ENCODE peak calls at places on chromosomes 4 and X, in ten cellular contexts. R is WERI-Rb-1; Z is H7; A is MM.1S; Q is hepatocyte; O is thoracic aorta; M is SJSA1; U is thyroid gland; J is cardiac muscle cell; K is CD8-positive, alpha-beta memory T cell. E is an unnamed sample. For H3K27me3, the result is how much of the 10 kb centered on the place peaks cover.

GRCh38 chr4:158172558-158173258 is at the start of gene GASK1B:
- DNase-seq in R (peak), Z (peak), A (peak), Q (peak), O (no peak), M (peak), U (peak), J (peak), K (no peak), E (peak)

GRCh38 chr4:124948976-124949597 is 236.6 kb upstream of the ANKRD50 start:
- DNase-seq in R (no peak), Z (no peak), A (peak), Q (no peak), O (no peak), M (peak), U (no peak), J (peak), K (no peak), E (no peak)

GRCh38 chr4:159368320-159368719 is 265.4 kb downstream of the RAPGEF2 start:
- DNase-seq in R (no peak), Z (no peak), A (no peak), Q (no peak), O (no peak), M (no peak), U (no peak), J (no peak), K (no peak), E (no peak)

GRCh38 chrX:40411350-40412111 is 169.2 kb upstream of the ATP6AP2 start:
- DNase-seq in R (no peak), Z (peak), A (no peak), Q (no peak), O (no peak), M (no peak), U (no peak), J (peak), K (no peak), E (no peak)

GRCh38 chr4:16545656-16546055 is 319.4 kb upstream of the TAPT1 start:
- DNase-seq in R (no peak), Z (no peak), A (no peak), Q (no peak), O (no peak), M (no peak), U (no peak), J (no peak), K (no peak), E (no peak)

GRCh38 chr4:24853142-24853541 is 57.8 kb downstream of the SOD3 start:
- DNase-seq in R (no peak), Z (no peak), A (no peak), Q (no peak), O (no peak), M (peak), U (no peak), J (peak), K (no peak), E (no peak)

GRCh38 chrX:139823806-139824205 is 109.0 kb downstream of the ATP11C start:
- DNase-seq in R (no peak), Z (no peak), A (no peak), Q (no peak), O (no peak), M (peak), U (no peak), J (peak), K (no peak), E (no peak)

GRCh38 chr4:26858947-26859401 is 1.7 kb upstream of the STIM2 start:
- DNase-seq in R (no peak), Z (no peak), A (no peak), Q (no peak), O (no peak), M (no peak), U (no peak), J (no peak), K (no peak), E (no peak)

GRCh38 chrX:39771089-39771488 is 326.7 kb downstream of the BCOR start:
- DNase-seq in R (no peak), Z (no peak), A (no peak), Q (no peak), O (no peak), M (no peak), U (no peak), J (no peak), K (no peak), E (no peak)

GRCh38 chrX:138519296-138519695 is 192.2 kb downstream of the FGF13 start:
- DNase-seq in R (no peak), Z (no peak), A (no peak), Q (peak), O (no peak), M (no peak), U (no peak), J (no peak), K (no peak), E (peak)

GRCh38 chr4:87975466-87975865 is at the start of gene SPP1:
- DNase-seq in R (no peak), Z (peak), A (peak), Q (peak), O (no peak), M (no peak), U (no peak), J (peak), K (no peak), E (peak)

GRCh38 chr4:41655177-41655576 is 93.3 kb downstream of the PHOX2B start:
- DNase-seq in R (no peak), Z (no peak), A (no peak), Q (no peak), O (no peak), M (peak), U (no peak), J (no peak), K (no peak), E (no peak)

GRCh38 chrX:109632906-109633504 is 8.0 kb upstream of the KCNE5 start:
- DNase-seq in R (peak), Z (peak), A (peak), Q (peak), O (no peak), M (peak), U (peak), J (peak), K (no peak), E (peak)

GRCh38 chrX:67546496-67547423 is 2.9 kb downstream of the AR start:
- DNase-seq in R (no peak), Z (peak), A (no peak), Q (no peak), O (no peak), M (no peak), U (peak), J (no peak), K (no peak), E (no peak)

GRCh38 chrX:96480081-96480480 is 204.6 kb upstream of the DIAPH2 start:
- DNase-seq in R (no peak), Z (no peak), A (no peak), Q (no peak), O (no peak), M (peak), U (no peak), J (peak), K (no peak), E (no peak)

GRCh38 chrX:136202889-136203288 is 48.3 kb downstream of the MAP7D3 start:
- DNase-seq in R (no peak), Z (no peak), A (no peak), Q (no peak), O (no peak), M (no peak), U (no peak), J (peak), K (no peak), E (no peak)

GRCh38 chrX:136646602-136647239 is 1.2 kb upstream of the CD40LG start:
- DNase-seq in R (no peak), Z (no peak), A (no peak), Q (no peak), O (no peak), M (no peak), U (no peak), J (no peak), K (no peak), E (no peak)

GRCh38 chrX:50818986-50819385 is 5.0 kb upstream of the SHROOM4 start:
- DNase-seq in R (no peak), Z (no peak), A (no peak), Q (no peak), O (no peak), M (no peak), U (no peak), J (no peak), K (no peak), E (no peak)

GRCh38 chr4:174523003-174523693 is 860 bp upstream of the HPGD start:
- DNase-seq in R (no peak), Z (no peak), A (no peak), Q (no peak), O (no peak), M (no peak), U (no peak), J (no peak), K (peak), E (no peak)

GRCh38 chrX:130799393-130799792 is 103.6 kb downstream of the ENOX2 start:
- DNase-seq in R (no peak), Z (no peak), A (no peak), Q (no peak), O (no peak), M (no peak), U (no peak), J (peak), K (no peak), E (no peak)

GRCh38 chrX:78048036-78048435 is 56.0 kb upstream of the PGK1 start:
- DNase-seq in R (no peak), Z (no peak), A (no peak), Q (no peak), O (no peak), M (no peak), U (no peak), J (no peak), K (no peak), E (no peak)

GRCh38 chrX:132622130-132622529 is 133.3 kb upstream of the MBNL3 start:
- DNase-seq in R (no peak), Z (no peak), A (no peak), Q (peak), O (no peak), M (peak), U (no peak), J (peak), K (no peak), E (no peak)

GRCh38 chrX:53050841-53051240 is 2.3 kb downstream of the GPR173 start:
- DNase-seq in R (no peak), Z (no peak), A (no peak), Q (no peak), O (no peak), M (no peak), U (no peak), J (peak), K (no peak), E (no peak)

GRCh38 chr4:5921578-5921977 is 28.7 kb upstream of the CRMP1 start:
- DNase-seq in R (no peak), Z (no peak), A (no peak), Q (no peak), O (no peak), M (no peak), U (no peak), J (no peak), K (no peak), E (no peak)

GRCh38 chr4:47744253-47744652 is 93.6 kb downstream of the CORIN start:
- DNase-seq in R (no peak), Z (no peak), A (peak), Q (no peak), O (no peak), M (no peak), U (no peak), J (no peak), K (no peak), E (no peak)

GRCh38 chr4:120225527-120225926 is 158.9 kb upstream of the MAD2L1 start:
- DNase-seq in R (no peak), Z (no peak), A (no peak), Q (peak), O (no peak), M (no peak), U (no peak), J (no peak), K (no peak), E (no peak)

GRCh38 chrX:155086202-155086840 is 15.0 kb downstream of the BRCC3 start:
- DNase-seq in R (peak), Z (peak), A (peak), Q (peak), O (no peak), M (no peak), U (peak), J (peak), K (peak), E (peak)

GRCh38 chr4:16034010-16034829 is 49.6 kb downstream of the PROM1 start:
- DNase-seq in R (no peak), Z (no peak), A (no peak), Q (no peak), O (no peak), M (peak), U (no peak), J (peak), K (no peak), E (no peak)

GRCh38 chr4:42633605-42634388 is 23.1 kb downstream of the ATP8A1 start:
- DNase-seq in R (no peak), Z (no peak), A (no peak), Q (no peak), O (no peak), M (no peak), U (no peak), J (no peak), K (no peak), E (no peak)

GRCh38 chr4:106369456-106370060 is 980 bp upstream of the GIMD1 start:
- DNase-seq in R (peak), Z (peak), A (peak), Q (peak), O (no peak), M (peak), U (no peak), J (peak), K (peak), E (peak)

GRCh38 chrX:39900788-39901170 is 197.0 kb downstream of the BCOR start:
- DNase-seq in R (peak), Z (peak), A (no peak), Q (no peak), O (no peak), M (no peak), U (peak), J (peak), K (no peak), E (no peak)

GRCh38 chr4:152805818-152806217 is 26.1 kb downstream of the ARFIP1 start:
- DNase-seq in R (no peak), Z (no peak), A (no peak), Q (no peak), O (no peak), M (no peak), U (no peak), J (no peak), K (no peak), E (no peak)

GRCh38 chr4:148044889-148045352 is 313.0 kb downstream of the ARHGAP10 start:
- DNase-seq in R (no peak), Z (no peak), A (no peak), Q (no peak), O (no peak), M (no peak), U (no peak), J (peak), K (no peak), E (no peak)

GRCh38 chr4:114087596-114088230 is 108.3 kb upstream of the ARSJ start:
- DNase-seq in R (no peak), Z (no peak), A (no peak), Q (no peak), O (no peak), M (peak), U (no peak), J (peak), K (no peak), E (no peak)

GRCh38 chr4:73068496-73069337 is 799 bp downstream of the COX18 start:
- DNase-seq in R (no peak), Z (no peak), A (peak), Q (peak), O (no peak), M (peak), U (no peak), J (peak), K (peak), E (peak)

GRCh38 chr4:8868321-8869001 is 3.2 kb downstream of the HMX1 start:
- DNase-seq in R (no peak), Z (no peak), A (no peak), Q (no peak), O (no peak), M (no peak), U (no peak), J (no peak), K (no peak), E (no peak)

GRCh38 chr4:8865681-8866310 is 5.8 kb downstream of the HMX1 start:
- DNase-seq in R (no peak), Z (no peak), A (no peak), Q (no peak), O (no peak), M (no peak), U (no peak), J (no peak), K (no peak), E (no peak)

GRCh38 chr4:8866421-8866820 is 5.2 kb downstream of the HMX1 start:
- DNase-seq in R (no peak), Z (no peak), A (no peak), Q (no peak), O (no peak), M (no peak), U (no peak), J (no peak), K (no peak), E (no peak)

GRCh38 chr4:8867624-8868320 is 3.9 kb downstream of the HMX1 start:
- DNase-seq in R (no peak), Z (peak), A (no peak), Q (no peak), O (no peak), M (no peak), U (no peak), J (no peak), K (no peak), E (no peak)

DNA sequence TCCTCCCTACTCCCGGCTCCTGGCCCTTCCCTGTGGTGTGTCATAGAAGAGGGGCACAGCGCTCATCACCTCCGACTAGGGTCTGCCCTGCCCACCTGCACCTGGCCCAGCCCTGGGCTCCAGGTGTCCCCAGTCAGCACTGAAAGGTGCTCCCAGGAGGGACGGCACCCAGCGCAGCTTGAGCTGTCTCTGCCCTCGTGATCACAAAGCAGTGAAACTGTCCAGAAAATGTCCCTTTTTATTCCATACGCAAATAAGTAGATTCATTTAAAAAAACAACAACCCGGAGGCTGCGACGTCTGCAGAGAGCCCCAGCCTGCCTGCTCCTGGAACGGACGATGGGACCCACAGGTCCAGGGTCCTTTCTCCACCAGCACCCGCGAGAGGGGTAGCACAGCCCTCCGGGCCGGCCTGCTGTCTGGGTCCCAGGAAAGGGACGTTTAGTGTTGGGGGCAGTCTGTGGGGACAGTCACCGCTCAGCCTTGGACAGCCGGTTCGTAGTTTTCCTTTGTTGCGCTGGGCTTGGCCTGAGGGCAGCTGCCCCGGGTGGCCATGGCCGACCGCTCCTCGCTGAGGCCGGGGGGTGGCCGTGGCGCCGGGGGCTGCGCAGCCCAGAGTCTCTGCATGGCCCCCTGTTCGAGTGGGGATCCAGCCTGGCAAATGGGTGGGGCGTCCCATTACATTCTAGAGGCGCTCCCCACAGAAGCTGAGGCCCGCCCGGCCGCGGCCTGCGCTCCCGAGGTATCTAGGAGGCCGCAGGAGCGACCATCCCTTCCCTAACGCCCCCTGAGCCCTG is 4.6 kb downstream of the HMX1 start:
- DNase-seq in R (no peak), Z (peak), A (no peak), Q (no peak), O (no peak), M (no peak), U (no peak), J (no peak), K (no peak), E (no peak)
- H3K27me3 ChIP-seq in R (under half), Z (half or more), A (half or more), Q (half or more), O (under half), M (under half), U (under half), J (half or more), K (under half), E (half or more)

GRCh38 chr4:169272265-169272886 is 1.6 kb upstream of the SH3RF1 start:
- DNase-seq in R (no peak), Z (no peak), A (no peak), Q (no peak), O (no peak), M (peak), U (no peak), J (peak), K (no peak), E (no peak)

GRCh38 chr4:169271692-169272007 is 894 bp upstream of the SH3RF1 start:
- DNase-seq in R (no peak), Z (no peak), A (no peak), Q (no peak), O (no peak), M (no peak), U (peak), J (no peak), K (no peak), E (no peak)

GRCh38 chr4:169268951-169269781 is 1.6 kb downstream of the SH3RF1 start:
- DNase-seq in R (no peak), Z (no peak), A (no peak), Q (peak), O (no peak), M (peak), U (peak), J (peak), K (no peak), E (no peak)

GRCh38 chr4:169270810-169271691 is at the start of gene SH3RF1:
- DNase-seq in R (peak), Z (peak), A (peak), Q (peak), O (peak), M (peak), U (peak), J (peak), K (peak), E (no peak)

DNA sequence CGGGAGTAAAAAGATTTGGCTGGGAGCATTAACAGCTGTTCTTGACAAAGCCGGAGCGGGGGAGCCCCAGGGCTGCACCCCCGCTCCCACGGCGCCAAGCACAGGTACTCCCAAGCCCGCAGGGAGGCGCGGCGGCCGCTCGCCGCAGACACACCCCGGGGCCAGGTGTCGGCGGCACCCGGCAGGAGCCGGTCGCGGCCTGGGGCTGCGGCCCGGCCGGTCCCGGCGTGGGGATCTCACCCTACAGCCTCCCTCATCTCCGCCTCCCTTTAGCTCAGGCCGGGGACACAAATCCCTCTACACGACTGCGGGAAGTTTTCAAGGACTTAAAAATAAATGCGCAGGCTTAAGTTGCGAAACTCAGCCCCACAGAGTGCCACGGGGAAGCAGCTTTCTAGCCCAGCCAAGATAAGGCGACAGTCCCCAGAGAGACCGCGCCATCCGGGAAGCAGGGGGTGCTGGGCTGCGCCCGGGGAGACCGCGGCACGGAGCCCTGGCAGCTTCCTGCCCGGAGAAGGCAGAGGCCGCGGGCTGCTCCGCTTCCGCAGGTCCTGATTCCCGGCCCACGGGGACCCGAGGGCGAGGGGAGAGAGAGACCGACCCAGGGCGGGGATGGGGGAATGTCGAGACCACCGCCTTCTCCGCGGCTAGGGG is 473 bp downstream of the SH3RF1 start:
- DNase-seq in R (peak), Z (peak), A (peak), Q (peak), O (no peak), M (peak), U (peak), J (peak), K (no peak), E (no peak)
- H3K27me3 ChIP-seq in R (under half), Z (under half), A (under half), Q (under half), O (under half), M (under half), U (under half), J (under half), K (under half), E (under half)

GRCh38 chrX:57270980-57271379 is 15.5 kb upstream of the FAAH2 start:
- DNase-seq in R (no peak), Z (no peak), A (no peak), Q (no peak), O (no peak), M (no peak), U (no peak), J (no peak), K (no peak), E (no peak)

GRCh38 chrX:57267308-57267707 is 19.2 kb upstream of the FAAH2 start:
- DNase-seq in R (no peak), Z (no peak), A (no peak), Q (no peak), O (no peak), M (no peak), U (no peak), J (no peak), K (no peak), E (no peak)

GRCh38 chrX:57266871-57267270 is 19.6 kb upstream of the FAAH2 start:
- DNase-seq in R (no peak), Z (no peak), A (no peak), Q (no peak), O (no peak), M (no peak), U (no peak), J (no peak), K (no peak), E (no peak)

GRCh38 chrX:57265126-57265525 is 21.4 kb upstream of the FAAH2 start:
- DNase-seq in R (no peak), Z (no peak), A (no peak), Q (no peak), O (no peak), M (no peak), U (no peak), J (no peak), K (no peak), E (no peak)

GRCh38 chrX:57266275-57266674 is 20.2 kb upstream of the FAAH2 start:
- DNase-seq in R (no peak), Z (no peak), A (no peak), Q (no peak), O (no peak), M (no peak), U (no peak), J (no peak), K (no peak), E (no peak)
- H3K27me3 ChIP-seq in R (under half), Z (under half), A (under half), Q (under half), O (under half), M (under half), U (under half), J (under half), K (under half), E (under half)

GRCh38 chr4:8648816-8649630 is 56.5 kb downstream of the CPZ start:
- DNase-seq in R (no peak), Z (peak), A (no peak), Q (no peak), O (no peak), M (no peak), U (no peak), J (no peak), K (no peak), E (no peak)
- H3K27me3 ChIP-seq in R (under half), Z (under half), A (half or more), Q (under half), O (under half), M (under half), U (under half), J (under half), K (under half), E (under half)